ENCODE peak calls at places on chromosomes 4 and X, in six cellular contexts. One of them, this sample, is unnamed.

GRCh38 chrX:132592880-132593279 is 104.0 kb upstream of the MBNL3 start:
- DNase-seq in DMS153: peak; percentile 67
- DNase-seq in GM10248: peak; percentile 5
- DNase-seq in stimulated activated CD4-positive, alpha-beta T cell treated with anti-CD3 and anti-CD28 coated beads, Interleukin-15, amount 100 ng/mL, for 24 hours: no peak
- DNase-seq in astrocyte of the hippocampus: no peak
- DNase-seq in activated T-helper 1 cell treated with anti-CD3 and anti-CD28 coated beads, Interleukin-2, amount 50 U/mL, for 16 hours: no peak
- DNase-seq in this sample: no peak

GRCh38 chr4:70559216-70559830 is 32.7 kb upstream of the AMBN start:
- DNase-seq in activated T-helper 1 cell treated with anti-CD3 and anti-CD28 coated beads, Interleukin-2, amount 50 U/mL, for 16 hours: no peak
- DNase-seq in DMS153: no peak
- DNase-seq in GM10248: peak; percentile 67
- DNase-seq in stimulated activated CD4-positive, alpha-beta T cell treated with anti-CD3 and anti-CD28 coated beads, Interleukin-15, amount 100 ng/mL, for 24 hours: peak; percentile 49
- DNase-seq in astrocyte of the hippocampus: peak; percentile 65
- DNase-seq in this sample: peak; percentile 12

GRCh38 chr4:143443728-143444127 is 69.8 kb upstream of the SMARCA5 start:
- DNase-seq in activated T-helper 1 cell treated with anti-CD3 and anti-CD28 coated beads, Interleukin-2, amount 50 U/mL, for 16 hours: no peak
- DNase-seq in stimulated activated CD4-positive, alpha-beta T cell treated with anti-CD3 and anti-CD28 coated beads, Interleukin-15, amount 100 ng/mL, for 24 hours: no peak
- DNase-seq in GM10248: no peak
- DNase-seq in DMS153: no peak
- DNase-seq in astrocyte of the hippocampus: no peak
- DNase-seq in this sample: no peak

GRCh38 chr4:184384810-184385557 is 89.4 kb downstream of the IRF2 start:
- DNase-seq in GM10248: peak; percentile 34
- DNase-seq in activated T-helper 1 cell treated with anti-CD3 and anti-CD28 coated beads, Interleukin-2, amount 50 U/mL, for 16 hours: no peak
- DNase-seq in DMS153: no peak
- DNase-seq in astrocyte of the hippocampus: peak; percentile 51
- DNase-seq in stimulated activated CD4-positive, alpha-beta T cell treated with anti-CD3 and anti-CD28 coated beads, Interleukin-15, amount 100 ng/mL, for 24 hours: no peak
- DNase-seq in this sample: no peak

GRCh38 chrX:133232331-133232730 is 14.2 kb upstream of the TFDP3 start:
- DNase-seq in stimulated activated CD4-positive, alpha-beta T cell treated with anti-CD3 and anti-CD28 coated beads, Interleukin-15, amount 100 ng/mL, for 24 hours: no peak
- DNase-seq in astrocyte of the hippocampus: no peak
- DNase-seq in activated T-helper 1 cell treated with anti-CD3 and anti-CD28 coated beads, Interleukin-2, amount 50 U/mL, for 16 hours: no peak
- DNase-seq in GM10248: no peak
- DNase-seq in DMS153: no peak
- DNase-seq in this sample: no peak

GRCh38 chrX:11756354-11757318 is 1.4 kb upstream of the MSL3 start:
- DNase-seq in astrocyte of the hippocampus: peak; percentile 12
- DNase-seq in DMS153: peak; percentile 24
- DNase-seq in GM10248: no peak
- DNase-seq in activated T-helper 1 cell treated with anti-CD3 and anti-CD28 coated beads, Interleukin-2, amount 50 U/mL, for 16 hours: no peak
- DNase-seq in stimulated activated CD4-positive, alpha-beta T cell treated with anti-CD3 and anti-CD28 coated beads, Interleukin-15, amount 100 ng/mL, for 24 hours: no peak
- DNase-seq in this sample: no peak

GRCh38 chr4:112075129-112075753 is 70.0 kb upstream of the FAM241A start:
- DNase-seq in activated T-helper 1 cell treated with anti-CD3 and anti-CD28 coated beads, Interleukin-2, amount 50 U/mL, for 16 hours: no peak
- DNase-seq in GM10248: peak; percentile 60
- DNase-seq in stimulated activated CD4-positive, alpha-beta T cell treated with anti-CD3 and anti-CD28 coated beads, Interleukin-15, amount 100 ng/mL, for 24 hours: peak; percentile 36
- DNase-seq in astrocyte of the hippocampus: peak; percentile 53
- DNase-seq in DMS153: no peak
- DNase-seq in this sample: no peak

GRCh38 chr4:184287697-184288255 is 70.1 kb upstream of the ENPP6 start:
- DNase-seq in GM10248: no peak
- DNase-seq in activated T-helper 1 cell treated with anti-CD3 and anti-CD28 coated beads, Interleukin-2, amount 50 U/mL, for 16 hours: no peak
- DNase-seq in DMS153: peak; percentile 65
- DNase-seq in stimulated activated CD4-positive, alpha-beta T cell treated with anti-CD3 and anti-CD28 coated beads, Interleukin-15, amount 100 ng/mL, for 24 hours: no peak
- DNase-seq in astrocyte of the hippocampus: peak; percentile 35
- DNase-seq in this sample: no peak

GRCh38 chr4:152614337-152614736 is 65.5 kb downstream of the TMEM154 start:
- DNase-seq in GM10248: no peak
- DNase-seq in DMS153: no peak
- DNase-seq in activated T-helper 1 cell treated with anti-CD3 and anti-CD28 coated beads, Interleukin-2, amount 50 U/mL, for 16 hours: no peak
- DNase-seq in stimulated activated CD4-positive, alpha-beta T cell treated with anti-CD3 and anti-CD28 coated beads, Interleukin-15, amount 100 ng/mL, for 24 hours: no peak
- DNase-seq in astrocyte of the hippocampus: no peak
- DNase-seq in this sample: no peak

GRCh38 chrX:121336831-121337421 is 289.5 kb downstream of the GLUD2 start:
- DNase-seq in activated T-helper 1 cell treated with anti-CD3 and anti-CD28 coated beads, Interleukin-2, amount 50 U/mL, for 16 hours: no peak
- DNase-seq in astrocyte of the hippocampus: no peak
- DNase-seq in stimulated activated CD4-positive, alpha-beta T cell treated with anti-CD3 and anti-CD28 coated beads, Interleukin-15, amount 100 ng/mL, for 24 hours: no peak
- DNase-seq in GM10248: no peak
- DNase-seq in DMS153: peak; percentile 52
- DNase-seq in this sample: no peak

GRCh38 chr4:184471872-184472539 is 2.3 kb downstream of the IRF2 start:
- DNase-seq in astrocyte of the hippocampus: no peak
- DNase-seq in stimulated activated CD4-positive, alpha-beta T cell treated with anti-CD3 and anti-CD28 coated beads, Interleukin-15, amount 100 ng/mL, for 24 hours: peak; percentile 34
- DNase-seq in activated T-helper 1 cell treated with anti-CD3 and anti-CD28 coated beads, Interleukin-2, amount 50 U/mL, for 16 hours: no peak
- DNase-seq in DMS153: no peak
- DNase-seq in GM10248: peak; percentile 28
- DNase-seq in this sample: no peak

GRCh38 chrX:134377537-134377936 is 82.4 kb upstream of the HPRT1 start:
- DNase-seq in stimulated activated CD4-positive, alpha-beta T cell treated with anti-CD3 and anti-CD28 coated beads, Interleukin-15, amount 100 ng/mL, for 24 hours: peak; percentile 31
- DNase-seq in GM10248: no peak
- DNase-seq in DMS153: no peak
- DNase-seq in astrocyte of the hippocampus: peak; percentile 52
- DNase-seq in activated T-helper 1 cell treated with anti-CD3 and anti-CD28 coated beads, Interleukin-2, amount 50 U/mL, for 16 hours: no peak
- DNase-seq in this sample: no peak

This sample was measured in T-cell.